ENCODE peak calls at places on chromosome 16, in ten cellular contexts. G, F, A, Y, N, V, L, S, C and X are unnamed samples.
A peak's percentile ranks its signal among the peaks of the same experiment; 100 is the strongest.

GRCh38 chr16:50501251-50501650 is 46.9 kb upstream of the NKD1 start:
- DNase-seq in F (no peak), L (no peak), N (no peak), S (no peak), G (no peak), A (no peak), C (no peak), V (no peak), Y (peak; percentile 49), X (no peak)

GRCh38 chr16:86199871-86200700 is 301.1 kb downstream of the IRF8 start:
- DNase-seq in A (no peak), L (no peak), V (no peak), N (no peak), C (no peak), F (no peak), S (no peak), Y (no peak), G (no peak), X (no peak)

GRCh38 chr16:79076039-79076767 is 524.3 kb downstream of the MAF start:
- DNase-seq in N (no peak), Y (no peak), C (no peak), V (no peak), F (no peak), L (no peak), G (no peak), A (no peak), S (no peak), X (no peak)

GRCh38 chr16:48487287-48487686 is 102.1 kb upstream of the SIAH1 start:
- DNase-seq in V (no peak), Y (no peak), L (no peak), C (no peak), G (no peak), F (no peak), N (no peak), A (no peak), S (no peak), X (no peak)

GRCh38 chr16:87412371-87412995 is 20.3 kb downstream of the MAP1LC3B start:
- DNase-seq in L (no peak), A (peak; percentile 7), S (no peak), V (no peak), Y (no peak), C (no peak), G (no peak), N (no peak), F (no peak), X (peak; percentile 82)

GRCh38 chr16:24036614-24037013 is 200.8 kb downstream of the PRKCB start:
- DNase-seq in S (no peak), V (no peak), N (peak; percentile 61), C (peak; percentile 70), L (no peak), A (no peak), F (peak; percentile 65), Y (no peak), G (peak; percentile 60), X (no peak)

GRCh38 chr16:68059804-68060203 is 25.4 kb upstream of the NFATC3 start:
- DNase-seq in N (no peak), S (no peak), V (no peak), F (no peak), Y (no peak), C (no peak), G (no peak), A (no peak), L (no peak), X (no peak)

GRCh38 chr16:2156025-2156848 is 655 bp downstream of the TRAF7 start:
- DNase-seq in G (peak; percentile 58), F (no peak), Y (peak; percentile 62), A (no peak), S (no peak), N (peak; percentile 77), L (no peak), C (no peak), V (no peak), X (no peak)

GRCh38 chr16:78098087-78098486 is 1.4 kb upstream of the WWOX start:
- DNase-seq in F (no peak), C (no peak), N (no peak), V (no peak), L (no peak), S (no peak), A (no peak), Y (no peak), G (no peak), X (no peak)

GRCh38 chr16:89041571-89042481 is 51.8 kb upstream of the ACSF3 start:
- DNase-seq in N (no peak), L (no peak), C (no peak), V (no peak), S (peak; percentile 43), Y (no peak), A (no peak), F (no peak), G (no peak), X (peak; percentile 89)

GRCh38 chr16:57639172-57639571 is 10.7 kb downstream of the ADGRG1 start:
- DNase-seq in G (no peak), S (no peak), F (peak; percentile 68), L (no peak), A (peak; percentile 41), N (no peak), Y (no peak), C (no peak), V (no peak), X (no peak)

GRCh38 chr16:82658796-82659195 is 32.0 kb downstream of the CDH13 start:
- DNase-seq in L (no peak), G (no peak), V (no peak), N (no peak), A (no peak), F (no peak), C (no peak), Y (no peak), S (no peak), X (no peak)

DNA sequence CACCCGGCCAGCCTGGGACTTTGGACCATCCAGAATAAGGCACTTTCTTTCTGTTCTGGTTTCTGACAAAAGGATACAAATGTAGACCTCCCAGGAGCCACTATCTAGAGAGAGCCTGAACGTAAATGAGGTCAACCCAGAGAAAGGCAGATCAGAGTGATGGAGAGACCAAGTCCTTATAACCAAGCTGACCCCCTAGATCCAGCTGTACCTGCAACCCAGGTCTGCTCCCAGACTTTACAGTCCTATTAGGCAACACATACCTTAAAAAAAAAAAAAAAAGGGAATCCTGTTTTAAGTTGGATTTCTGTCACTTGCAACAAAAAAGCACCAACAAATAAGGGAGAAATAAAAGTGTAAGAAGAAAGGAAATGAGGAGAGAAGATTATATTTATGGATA is 23.2 kb downstream of the CPPED1 start:
- DNase-seq in C (no peak), S (no peak), Y (no peak), V (no peak), N (no peak), G (no peak), F (no peak), L (no peak), A (no peak), X (no peak)
- TF ChIP-seq CTCF in C (no peak), S (no peak), Y (no peak), V (no peak), N (no peak), G (no peak), F (no peak), L (no peak), A (no peak), X (no peak)

GRCh38 chr16:55508941-55509920 is at the start of gene LPCAT2:
- DNase-seq in G (no peak), L (peak; percentile 87), S (peak; percentile 88), F (peak; percentile 88), A (peak; percentile 90), C (peak; percentile 50), V (no peak), N (peak; percentile 87), Y (peak; percentile 91), X (peak; percentile 94)

GRCh38 chr16:55510185-55510805 is 1.4 kb downstream of the LPCAT2 start:
- DNase-seq in V (no peak), S (no peak), Y (no peak), C (no peak), F (no peak), A (no peak), L (no peak), N (no peak), G (no peak), X (no peak)

GRCh38 chr16:55512941-55513340 is 4.1 kb downstream of the LPCAT2 start:
- DNase-seq in L (no peak), C (no peak), V (no peak), G (no peak), A (no peak), S (no peak), F (no peak), Y (no peak), N (no peak), X (no peak)

GRCh38 chr16:55515110-55515509 is 6.2 kb downstream of the LPCAT2 start:
- DNase-seq in N (peak; percentile 33), F (no peak), L (no peak), C (no peak), S (no peak), A (no peak), Y (no peak), G (no peak), V (no peak), X (no peak)

GRCh38 chr16:55513616-55514015 is 4.7 kb downstream of the LPCAT2 start:
- DNase-seq in F (no peak), G (no peak), S (no peak), C (no peak), A (no peak), N (no peak), V (no peak), Y (no peak), L (no peak), X (no peak)
- TF ChIP-seq CTCF in F (no peak), G (no peak), S (no peak), C (no peak), A (no peak), N (peak; percentile 14), V (no peak), Y (no peak), L (no peak), X (peak; percentile 31)

DNA sequence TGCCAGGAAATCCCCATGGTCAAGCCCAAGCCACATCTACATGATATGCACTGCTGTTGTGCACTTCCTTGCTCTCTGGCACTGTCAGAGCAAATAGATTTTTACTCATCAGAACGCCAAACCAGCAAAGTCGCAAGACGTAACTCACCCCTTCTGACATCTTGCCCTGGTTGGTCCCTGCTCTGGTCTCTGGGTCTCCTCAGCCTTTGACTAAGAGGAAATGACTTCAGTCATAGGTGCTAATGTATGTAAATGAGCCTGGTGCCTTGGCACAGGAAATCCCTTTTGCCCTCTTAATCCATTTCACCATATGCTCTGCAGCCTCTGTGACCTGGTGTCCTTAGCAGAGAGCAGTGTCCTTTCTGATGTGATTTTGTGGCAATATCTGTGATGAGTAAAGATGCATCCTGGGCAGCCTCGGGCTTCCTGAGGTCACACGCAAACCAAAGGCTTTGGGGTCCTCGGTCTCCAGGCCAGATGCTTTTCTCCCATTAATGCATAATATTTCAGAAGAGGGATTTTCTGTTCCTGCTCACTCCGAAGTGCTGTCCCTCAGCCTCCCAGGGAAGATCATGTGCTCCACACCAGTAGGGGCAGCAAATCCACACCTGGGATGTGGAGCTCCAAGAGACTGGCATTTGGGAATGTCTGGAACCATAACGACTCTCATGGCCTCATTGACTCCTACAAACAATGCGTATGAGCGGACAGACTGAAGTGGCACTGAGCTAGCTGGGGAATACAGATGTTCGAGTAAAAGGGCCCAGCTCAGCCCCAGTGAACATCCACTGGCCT is 66.9 kb downstream of the GP2 start:
- DNase-seq in V (no peak), S (no peak), A (no peak), Y (no peak), L (no peak), N (no peak), C (no peak), G (no peak), F (no peak), X (no peak)
- TF ChIP-seq CTCF in V (no peak), S (no peak), A (no peak), Y (no peak), L (no peak), N (no peak), C (no peak), G (no peak), F (no peak), X (no peak)

GRCh38 chr16:84763629-84764028 is 56.2 kb upstream of the CRISPLD2 start:
- DNase-seq in C (no peak), V (no peak), A (no peak), S (no peak), G (no peak), N (no peak), Y (no peak), F (no peak), L (no peak), X (no peak)
- TF ChIP-seq CTCF in C (no peak), V (no peak), A (no peak), S (no peak), G (no peak), N (no peak), Y (no peak), F (no peak), L (no peak), X (no peak)